ENCODE peak calls at places on chromosome 19, in seven cellular contexts. U is kidney, R is left ventricle myocardium inferior, V is AG09309, P is left lung, F is stomach, M is tibial artery. J is an unnamed sample.

GRCh38 chr19:45187421-45188100 is 9.0 kb downstream of the BLOC1S3 start:
- DNase-seq in U (no peak), R (no peak), V (no peak), P (no peak), F (no peak), M (no peak), J (no peak)

GRCh38 chr19:56725829-56726424 is 54.4 kb upstream of the ZNF835 start:
- DNase-seq in U (no peak), R (no peak), V (no peak), P (no peak), F (no peak), M (no peak), J (no peak)

GRCh38 chr19:18292810-18293641 is 11.6 kb upstream of the JUND start:
- DNase-seq in U (peak; percentile 96), R (peak; percentile 91), V (no peak), P (peak; percentile 91), F (peak; percentile 71), M (peak; percentile 92), J (no peak)

GRCh38 chr19:50513746-50514345 is at the start of gene ASPDH:
- DNase-seq in U (peak; percentile 68), R (no peak), V (no peak), P (peak; percentile 73), F (no peak), M (no peak), J (no peak)

GRCh38 chr19:48551437-48552302 is at the start of gene SULT2B1:
- DNase-seq in U (peak; percentile 87), R (no peak), V (no peak), P (peak; percentile 84), F (peak; percentile 85), M (no peak), J (no peak)

GRCh38 chr19:16589917-16590316 is 17.7 kb upstream of the SLC35E1 start:
- DNase-seq in U (no peak), R (no peak), V (no peak), P (peak; percentile 61), F (no peak), M (no peak), J (no peak)

GRCh38 chr19:53873451-53874383 is 6.0 kb downstream of the MYADM start:
- DNase-seq in U (no peak), R (no peak), V (no peak), P (peak; percentile 82), F (no peak), M (no peak), J (no peak)

GRCh38 chr19:3849092-3849491 is 19.7 kb downstream of the ZFR2 start:
- DNase-seq in U (no peak), R (no peak), V (no peak), P (no peak), F (peak; percentile 31), M (no peak), J (no peak)

GRCh38 chr19:5714819-5715218 is 5.1 kb downstream of the LONP1 start:
- DNase-seq in U (no peak), R (no peak), V (no peak), P (no peak), F (no peak), M (no peak), J (no peak)

GRCh38 chr19:13794388-13794751 is 873 bp upstream of the ZSWIM4 start:
- DNase-seq in U (peak; percentile 93), R (peak; percentile 83), V (peak; percentile 83), P (no peak), F (peak; percentile 80), M (peak; percentile 93), J (no peak)

GRCh38 chr19:16332991-16333624 is 8.5 kb downstream of the KLF2 start:
- DNase-seq in U (no peak), R (no peak), V (no peak), P (no peak), F (no peak), M (no peak), J (no peak)

GRCh38 chr19:15885167-15885566 is 12.7 kb downstream of the CYP4F2 start:
- DNase-seq in U (no peak), R (no peak), V (no peak), P (no peak), F (no peak), M (no peak), J (no peak)

GRCh38 chr19:48915757-48916156 is 15.6 kb downstream of the NUCB1 start:
- DNase-seq in U (no peak), R (no peak), V (no peak), P (no peak), F (no peak), M (no peak), J (no peak)

GRCh38 chr19:5586300-5587070 is 18.7 kb upstream of the TINCR start:
- DNase-seq in U (peak; percentile 64), R (no peak), V (no peak), P (no peak), F (no peak), M (no peak), J (no peak)

GRCh38 chr19:53102701-53103140 is 501 bp downstream of the ZNF160 start:
- DNase-seq in U (peak; percentile 77), R (peak; percentile 40), V (no peak), P (peak; percentile 82), F (peak; percentile 29), M (peak; percentile 72), J (no peak)

GRCh38 chr19:4456566-4456842 is 1.1 kb downstream of the UBXN6 start:
- DNase-seq in U (no peak), R (no peak), V (no peak), P (no peak), F (no peak), M (no peak), J (no peak)

GRCh38 chr19:8081569-8082550 is 29.3 kb downstream of the CCL25 start:
- DNase-seq in U (peak; percentile 8), R (no peak), V (no peak), P (no peak), F (no peak), M (no peak), J (no peak)

GRCh38 chr19:44808463-44809371 is at the start of gene BCAM:
- DNase-seq in U (peak; percentile 96), R (peak; percentile 86), V (no peak), P (peak; percentile 87), F (peak; percentile 82), M (peak; percentile 89), J (no peak)

GRCh38 chr19:13068064-13068807 is 34.4 kb downstream of the LYL1 start:
- DNase-seq in U (no peak), R (no peak), V (no peak), P (no peak), F (no peak), M (no peak), J (no peak)

GRCh38 chr19:55137915-55138314 is 11.1 kb downstream of the TNNT1 start:
- DNase-seq in U (no peak), R (no peak), V (no peak), P (no peak), F (no peak), M (no peak), J (no peak)

GRCh38 chr19:10896851-10897526 is 25.6 kb downstream of the CARM1 start:
- DNase-seq in U (no peak), R (no peak), V (no peak), P (no peak), F (no peak), M (no peak), J (no peak)

GRCh38 chr19:19900124-19900523 is 622 bp upstream of the ZNF93 start:
- DNase-seq in U (no peak), R (no peak), V (no peak), P (no peak), F (no peak), M (no peak), J (peak; percentile 27)

GRCh38 chr19:10010247-10010691 is at the start of gene COL5A3:
- DNase-seq in U (peak; percentile 86), R (peak; percentile 76), V (no peak), P (peak; percentile 78), F (peak; percentile 27), M (peak; percentile 75), J (no peak)

GRCh38 chr19:57398868-57399267 is 9.2 kb downstream of the ZNF548 start:
- DNase-seq in U (no peak), R (no peak), V (no peak), P (no peak), F (no peak), M (no peak), J (no peak)

GRCh38 chr19:29211562-29212416 is 1.2 kb downstream of the UQCRFS1 start:
- DNase-seq in U (no peak), R (no peak), V (no peak), P (no peak), F (no peak), M (no peak), J (no peak)

GRCh38 chr19:12346896-12347295 is 13.5 kb upstream of the ZNF563 start:
- DNase-seq in U (no peak), R (no peak), V (no peak), P (no peak), F (no peak), M (no peak), J (no peak)

GRCh38 chr19:34837262-34837661 is 64.2 kb upstream of the ZNF599 start:
- DNase-seq in U (no peak), R (peak; percentile 74), V (no peak), P (no peak), F (peak; percentile 25), M (no peak), J (no peak)

GRCh38 chr19:40745402-40745780 is 4.9 kb downstream of the ACTMAP start:
- DNase-seq in U (no peak), R (no peak), V (no peak), P (no peak), F (no peak), M (no peak), J (peak; percentile 31)

GRCh38 chr19:27775395-27775794 is 1437.6 kb downstream of the UQCRFS1 start:
- DNase-seq in U (no peak), R (no peak), V (no peak), P (no peak), F (no peak), M (no peak), J (no peak)
- TF ChIP-seq CTCF in U (no peak), R (no peak), V (no peak), P (no peak), F (no peak), M (no peak), J (peak; percentile 12)

GRCh38 chr19:47305309-47305751 is 4.3 kb upstream of the C5AR1 start:
- DNase-seq in U (peak; percentile 81), R (peak; percentile 66), V (peak; percentile 76), P (peak; percentile 91), F (peak; percentile 73), M (peak; percentile 90), J (peak; percentile 88)
- H3K4me3 ChIP-seq in U (no peak overlapping the region), R (no peak overlapping the region), V (no peak overlapping the region), P (no peak overlapping the region), F (no peak overlapping the region), M (no peak overlapping the region), J (no peak overlapping the region)

GRCh38 chr19:1512671-1513491 is at the start of gene ADAMTSL5:
- DNase-seq in U (no peak), R (peak; percentile 69), V (no peak), P (peak; percentile 85), F (peak; percentile 60), M (no peak), J (no peak)
- TF ChIP-seq CTCF in U (no peak), R (peak; percentile 31), V (no peak), P (no peak), F (no peak), M (no peak), J (no peak)

DNA sequence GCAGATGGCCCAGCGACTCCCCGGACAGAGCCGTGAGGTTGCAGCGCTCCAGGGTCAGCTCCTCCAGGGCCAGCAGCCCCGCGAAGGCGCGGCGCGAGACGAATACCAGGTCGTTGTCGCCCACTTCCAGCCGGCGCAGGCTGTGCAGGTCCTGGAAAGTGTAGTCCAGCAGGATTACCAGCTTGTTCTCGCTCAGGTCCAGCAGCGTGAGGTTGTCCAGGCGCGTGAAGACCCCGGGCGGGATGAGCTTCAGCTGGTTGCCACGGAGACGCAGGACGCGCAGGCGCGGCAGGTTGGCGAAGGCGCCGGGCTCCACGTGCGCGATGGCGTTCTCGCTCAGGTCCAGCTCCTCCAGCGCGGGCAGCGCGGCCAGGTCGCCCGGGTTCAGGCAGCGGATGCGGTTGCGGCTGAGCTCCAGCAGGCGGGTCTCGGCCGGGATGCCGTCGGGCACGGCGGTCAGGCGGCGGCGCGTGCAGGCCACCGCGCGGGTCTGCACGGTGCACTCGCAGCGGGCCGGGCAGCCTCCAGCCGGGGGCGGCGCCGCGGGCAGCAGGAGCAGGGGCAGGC is 9.3 kb upstream of the PEAK3 start:
- DNase-seq in U (no peak), R (no peak), V (no peak), P (peak; percentile 84), F (no peak), M (no peak), J (no peak)
- H3K4me3 ChIP-seq in U (no peak overlapping the region), R (peak overlapping the region; percentile 59), V (no peak overlapping the region), P (peak overlapping the region; percentile 69), F (peak overlapping the region; percentile 42), M (peak overlapping the region; percentile 36), J (no peak overlapping the region)

J was measured in epithelial cell of proximal tubule.